ENCODE peak calls at places on chromosome 6, in nine cellular contexts. T, G, N, I, M, V, B, R and J are unnamed samples.

GRCh38 chr6:118377711-118378414 is 170.2 kb upstream of the PLN start:
- DNase-seq in T (no peak), G (no peak), N (no peak), I (no peak), M (no peak), V (no peak), B (peak), R (no peak), J (no peak)

GRCh38 chr6:163137036-163137435 is 277.5 kb upstream of the QKI start:
- DNase-seq in T (no peak), G (no peak), N (no peak), I (no peak), M (no peak), V (no peak), B (no peak), R (no peak), J (no peak)

GRCh38 chr6:39934060-39934757 is at the start of gene MOCS1:
- DNase-seq in T (peak), G (peak), N (peak), I (no peak), M (no peak), V (no peak), B (peak), R (peak), J (peak)

GRCh38 chr6:70693887-70694286 is 26.2 kb downstream of the SMAP1 start:
- DNase-seq in T (no peak), G (no peak), N (no peak), I (no peak), M (no peak), V (no peak), B (no peak), R (no peak), J (no peak)

GRCh38 chr6:100296810-100297544 is 167.7 kb downstream of the SIM1 start:
- DNase-seq in T (peak), G (peak), N (no peak), I (no peak), M (peak), V (peak), B (no peak), R (no peak), J (peak)

GRCh38 chr6:158369241-158369640 is 57.0 kb downstream of the TULP4 start:
- DNase-seq in T (no peak), G (no peak), N (no peak), I (no peak), M (no peak), V (no peak), B (no peak), R (no peak), J (no peak)

GRCh38 chr6:90859612-90860011 is 272.7 kb upstream of the MAP3K7 start:
- DNase-seq in T (peak), G (peak), N (no peak), I (no peak), M (no peak), V (no peak), B (no peak), R (no peak), J (no peak)

GRCh38 chr6:18053555-18054445 is 66.4 kb upstream of the KIF13A start:
- DNase-seq in T (peak), G (no peak), N (no peak), I (no peak), M (no peak), V (no peak), B (no peak), R (no peak), J (no peak)

GRCh38 chr6:15628499-15629131 is 34.2 kb downstream of the DTNBP1 start:
- DNase-seq in T (peak), G (peak), N (no peak), I (no peak), M (peak), V (peak), B (no peak), R (no peak), J (peak)

GRCh38 chr6:81768150-81768942 is 15.9 kb upstream of the TENT5A start:
- DNase-seq in T (no peak), G (peak), N (no peak), I (no peak), M (no peak), V (no peak), B (no peak), R (no peak), J (peak)

GRCh38 chr6:121460170-121460569 is 24.7 kb downstream of the GJA1 start:
- DNase-seq in T (no peak), G (no peak), N (no peak), I (no peak), M (no peak), V (no peak), B (no peak), R (no peak), J (no peak)

GRCh38 chr6:31794294-31794865 is 1.2 kb downstream of the VARS1 start:
- DNase-seq in T (peak), G (peak), N (no peak), I (no peak), M (no peak), V (no peak), B (no peak), R (no peak), J (peak)

GRCh38 chr6:127031511-127031910 is 87.0 kb upstream of the RSPO3 start:
- DNase-seq in T (no peak), G (peak), N (no peak), I (no peak), M (no peak), V (no peak), B (no peak), R (no peak), J (peak)

GRCh38 chr6:151240036-151240685 is 394 bp downstream of the AKAP12 start:
- DNase-seq in T (peak), G (peak), N (peak), I (no peak), M (no peak), V (peak), B (peak), R (peak), J (peak)
- H3K4me3 ChIP-seq in T (peak), G (peak), N (no peak), I (no peak), M (peak), V (peak), B (peak), R (peak), J (peak)

DNA sequence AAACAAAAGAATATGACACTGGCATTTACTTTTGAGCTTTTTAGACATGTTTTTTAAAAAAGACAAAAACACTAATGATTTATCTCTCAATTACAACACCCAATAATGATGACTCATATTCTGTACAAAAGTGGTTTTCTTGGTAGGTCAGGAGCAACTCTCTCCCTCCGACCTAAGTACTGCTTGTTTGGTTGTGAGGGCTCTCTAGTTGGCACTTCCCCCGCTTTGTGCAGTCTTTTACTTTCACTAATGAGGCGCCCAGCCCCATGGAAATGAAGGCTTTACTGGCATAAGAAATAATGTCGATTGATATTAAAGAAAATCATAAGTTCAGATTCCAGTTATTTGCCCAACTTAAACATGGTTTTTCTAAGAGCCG is 1.3 kb downstream of the KPNA5 start:
- DNase-seq in T (peak), G (peak), N (peak), I (peak), M (no peak), V (peak), B (no peak), R (no peak), J (peak)
- H3K4me3 ChIP-seq in T (peak), G (peak), N (no peak), I (no peak), M (peak), V (peak), B (peak), R (peak), J (peak)

DNA sequence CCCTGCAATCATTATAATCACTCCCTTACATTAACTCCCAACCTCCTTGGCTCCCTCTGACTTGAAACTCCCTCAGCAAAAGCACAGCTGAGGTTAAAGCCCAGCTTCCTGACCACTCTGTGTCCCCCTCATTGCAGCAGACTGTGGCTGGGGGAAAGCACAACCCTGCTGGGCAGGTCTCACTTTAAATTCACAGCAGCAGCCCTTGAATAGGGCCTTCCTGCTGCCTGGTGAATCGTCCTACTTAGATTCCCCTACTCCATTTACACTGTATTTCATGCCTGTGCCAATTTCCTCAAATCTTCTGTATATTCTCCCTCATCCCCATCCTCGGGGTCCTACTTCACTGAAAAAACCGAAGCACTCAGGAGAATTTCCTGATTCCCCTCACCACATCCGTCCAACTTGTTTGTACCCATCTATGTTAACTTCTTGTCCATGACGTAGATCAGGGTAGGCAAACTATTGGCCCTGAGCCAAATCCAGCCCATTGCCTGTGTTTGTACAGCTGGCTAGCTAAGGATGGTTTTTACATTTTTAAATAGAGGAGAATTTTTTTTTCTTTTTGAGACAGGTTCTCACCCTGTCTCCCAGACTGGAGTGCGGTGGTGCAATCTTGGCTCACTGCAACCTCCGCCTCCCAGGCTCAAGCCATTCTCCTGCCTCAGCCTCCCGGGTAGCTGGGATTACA is 31.5 kb upstream of the GCM1 start:
- DNase-seq in T (peak), G (peak), N (peak), I (peak), M (no peak), V (peak), B (no peak), R (no peak), J (peak)
- H3K4me3 ChIP-seq in T (no peak), G (no peak), N (no peak), I (no peak), M (no peak), V (no peak), B (no peak), R (no peak), J (no peak)

GRCh38 chr6:1068068-1068467 is 243.8 kb upstream of the FOXQ1 start:
- DNase-seq in T (peak), G (no peak), N (no peak), I (no peak), M (no peak), V (no peak), B (no peak), R (no peak), J (peak)
- H3K4me3 ChIP-seq in T (no peak), G (no peak), N (no peak), I (no peak), M (no peak), V (no peak), B (no peak), R (no peak), J (no peak)

GRCh38 chr6:30029587-30029986 is 31.5 kb upstream of the POLR1H start:
- DNase-seq in T (no peak), G (no peak), N (no peak), I (no peak), M (no peak), V (no peak), B (no peak), R (no peak), J (no peak)
- H3K4me3 ChIP-seq in T (no peak), G (no peak), N (no peak), I (no peak), M (no peak), V (no peak), B (no peak), R (no peak), J (no peak)

GRCh38 chr6:3453410-3453809 is 3.4 kb downstream of the SLC22A23 start:
- DNase-seq in T (no peak), G (no peak), N (no peak), I (no peak), M (no peak), V (no peak), B (no peak), R (no peak), J (no peak)
- H3K4me3 ChIP-seq in T (peak), G (no peak), N (no peak), I (no peak), M (no peak), V (no peak), B (no peak), R (no peak), J (no peak)

GRCh38 chr6:135358251-135358821 is 139.2 kb downstream of the AHI1 start:
- DNase-seq in T (peak), G (peak), N (no peak), I (no peak), M (peak), V (peak), B (no peak), R (no peak), J (peak)
- H3K4me3 ChIP-seq in T (no peak), G (peak), N (no peak), I (no peak), M (no peak), V (peak), B (no peak), R (no peak), J (no peak)

GRCh38 chr6:132768051-132768517 is 10.4 kb upstream of the VNN2 start:
- DNase-seq in T (peak), G (peak), N (peak), I (no peak), M (no peak), V (no peak), B (no peak), R (no peak), J (peak)
- H3K4me3 ChIP-seq in T (no peak), G (no peak), N (no peak), I (no peak), M (no peak), V (no peak), B (no peak), R (no peak), J (no peak)

GRCh38 chr6:73580247-73581149 is 59.7 kb upstream of the EEF1A1 start:
- DNase-seq in T (peak), G (peak), N (peak), I (peak), M (peak), V (peak), B (peak), R (peak), J (peak)
- H3K4me3 ChIP-seq in T (peak), G (peak), N (no peak), I (no peak), M (peak), V (peak), B (peak), R (peak), J (peak)

GRCh38 chr6:165599121-165599520 is 63.9 kb downstream of the PDE10A start:
- DNase-seq in T (peak), G (no peak), N (no peak), I (no peak), M (no peak), V (no peak), B (no peak), R (no peak), J (no peak)

GRCh38 chr6:165597821-165598220 is 65.2 kb downstream of the PDE10A start:
- DNase-seq in T (no peak), G (no peak), N (no peak), I (no peak), M (no peak), V (no peak), B (no peak), R (no peak), J (no peak)

GRCh38 chr6:165602291-165602690 is 60.8 kb downstream of the PDE10A start:
- DNase-seq in T (no peak), G (no peak), N (no peak), I (no peak), M (no peak), V (no peak), B (no peak), R (no peak), J (no peak)

GRCh38 chr6:165600606-165601005 is 62.4 kb downstream of the PDE10A start:
- DNase-seq in T (no peak), G (no peak), N (no peak), I (no peak), M (no peak), V (no peak), B (no peak), R (no peak), J (no peak)

GRCh38 chr6:165599596-165600487 is 63.2 kb downstream of the PDE10A start:
- DNase-seq in T (no peak), G (no peak), N (no peak), I (no peak), M (no peak), V (no peak), B (no peak), R (no peak), J (no peak)
- H3K4me3 ChIP-seq in T (no peak), G (no peak), N (no peak), I (no peak), M (no peak), V (no peak), B (no peak), R (no peak), J (no peak)